ENCODE peak calls at places on chromosomes 1 and 21, in four cellular contexts. One of them, this sample, is unnamed.

GRCh38 chr1:75732703-75733102 is 8.2 kb downstream of the ACADM start:
- DNase-seq in AG04450: no peak
- DNase-seq in type B pancreatic cell: no peak
- DNase-seq in AG10803: peak; percentile 67
- DNase-seq in this sample: peak; percentile 51

GRCh38 chr1:13699510-13699909 is 478 bp upstream of the PRDM2 start:
- DNase-seq in AG04450: no peak
- DNase-seq in type B pancreatic cell: no peak
- DNase-seq in AG10803: no peak
- DNase-seq in this sample: no peak

GRCh38 chr1:47405697-47406096 is 10.4 kb upstream of the FOXE3 start:
- DNase-seq in AG04450: no peak
- DNase-seq in type B pancreatic cell: no peak
- DNase-seq in AG10803: peak; percentile 39
- DNase-seq in this sample: no peak

GRCh38 chr1:173868266-173869107 is at the start of gene ZBTB37:
- DNase-seq in AG04450: no peak
- DNase-seq in type B pancreatic cell: peak; percentile 94
- DNase-seq in AG10803: no peak
- DNase-seq in this sample: no peak

GRCh38 chr1:180505732-180506335 is 3.5 kb upstream of the ACBD6 start:
- DNase-seq in AG04450: no peak
- DNase-seq in type B pancreatic cell: no peak
- DNase-seq in AG10803: no peak
- DNase-seq in this sample: no peak

GRCh38 chr1:152148991-152149390 is 10.0 kb downstream of the RPTN start:
- DNase-seq in AG04450: no peak
- DNase-seq in type B pancreatic cell: no peak
- DNase-seq in AG10803: peak; percentile 22
- DNase-seq in this sample: no peak

GRCh38 chr1:94061513-94062443 is 59.2 kb downstream of the ABCA4 start:
- DNase-seq in AG04450: peak; percentile 57
- DNase-seq in type B pancreatic cell: no peak
- DNase-seq in AG10803: peak; percentile 93
- DNase-seq in this sample: no peak

GRCh38 chr1:54804471-54805132 is 3.5 kb upstream of the TTC22 start:
- DNase-seq in AG04450: no peak
- DNase-seq in type B pancreatic cell: peak; percentile 45
- DNase-seq in AG10803: no peak
- DNase-seq in this sample: no peak

GRCh38 chr1:2803086-2803930 is 1.8 kb upstream of the TTC34 start:
- DNase-seq in AG04450: no peak
- DNase-seq in type B pancreatic cell: no peak
- DNase-seq in AG10803: no peak
- DNase-seq in this sample: no peak

GRCh38 chr1:225772848-225773247 is 4.8 kb upstream of the SRP9 start:
- DNase-seq in AG04450: no peak
- DNase-seq in type B pancreatic cell: no peak
- DNase-seq in AG10803: no peak
- DNase-seq in this sample: no peak

GRCh38 chr1:67307251-67308060 is at the start of gene IL12RB2:
- DNase-seq in AG04450: no peak
- DNase-seq in type B pancreatic cell: no peak
- DNase-seq in AG10803: no peak
- DNase-seq in this sample: no peak

GRCh38 chr1:52601519-52601918 is 652 bp upstream of the GPX7 start:
- DNase-seq in AG04450: no peak
- DNase-seq in type B pancreatic cell: no peak
- DNase-seq in AG10803: no peak
- DNase-seq in this sample: no peak

GRCh38 chr1:231162300-231162969 is 577 bp downstream of the TRIM67 start:
- DNase-seq in AG04450: no peak
- DNase-seq in type B pancreatic cell: peak; percentile 75
- DNase-seq in AG10803: no peak
- DNase-seq in this sample: no peak

GRCh38 chr1:20110679-20111078 is 8.7 kb downstream of the PLA2G2D start:
- DNase-seq in AG04450: peak; percentile 10
- DNase-seq in type B pancreatic cell: no peak
- DNase-seq in AG10803: peak; percentile 33
- DNase-seq in this sample: peak; percentile 56

GRCh38 chr21:38903578-38904193 is 98.0 kb downstream of the ETS2 start:
- DNase-seq in AG04450: no peak
- DNase-seq in type B pancreatic cell: no peak
- DNase-seq in AG10803: no peak
- DNase-seq in this sample: peak; percentile 84

GRCh38 chr1:164637461-164638375 is 78.7 kb downstream of the PBX1 start:
- DNase-seq in AG04450: peak; percentile 27
- DNase-seq in type B pancreatic cell: no peak
- DNase-seq in AG10803: peak; percentile 84
- DNase-seq in this sample: no peak

GRCh38 chr1:46171351-46171750 is 3.5 kb upstream of the TSPAN1 start:
- DNase-seq in AG04450: no peak
- DNase-seq in type B pancreatic cell: no peak
- DNase-seq in AG10803: no peak
- DNase-seq in this sample: no peak

GRCh38 chr1:67052741-67053534 is 1.0 kb downstream of the SLC35D1 start:
- DNase-seq in AG04450: no peak
- DNase-seq in type B pancreatic cell: peak; percentile 71
- DNase-seq in AG10803: peak; percentile 39
- DNase-seq in this sample: no peak

GRCh38 chr1:163535807-163536206 is 214.1 kb downstream of the NUF2 start:
- DNase-seq in AG04450: no peak
- DNase-seq in type B pancreatic cell: no peak
- DNase-seq in AG10803: peak; percentile 56
- DNase-seq in this sample: peak; percentile 11

GRCh38 chr1:90402893-90403849 is 313.9 kb downstream of the BARHL2 start:
- DNase-seq in AG04450: peak; percentile 87
- DNase-seq in type B pancreatic cell: no peak
- DNase-seq in AG10803: peak; percentile 85
- DNase-seq in this sample: peak; percentile 99

GRCh38 chr1:29341936-29342335 is 105.6 kb downstream of the PTPRU start:
- DNase-seq in AG04450: no peak
- DNase-seq in type B pancreatic cell: no peak
- DNase-seq in AG10803: no peak
- DNase-seq in this sample: no peak

GRCh38 chr1:46532095-46532494 is 19.4 kb downstream of the KNCN start:
- DNase-seq in AG04450: no peak
- DNase-seq in type B pancreatic cell: no peak
- DNase-seq in AG10803: no peak
- DNase-seq in this sample: no peak

GRCh38 chr21:45256912-45257672 is 30.6 kb downstream of the POFUT2 start:
- DNase-seq in AG04450: no peak
- DNase-seq in type B pancreatic cell: peak; percentile 62
- DNase-seq in AG10803: no peak
- DNase-seq in this sample: no peak

GRCh38 chr1:162023181-162023546 is 505 bp downstream of the OLFML2B start:
- DNase-seq in AG04450: no peak
- DNase-seq in type B pancreatic cell: no peak
- DNase-seq in AG10803: no peak
- DNase-seq in this sample: no peak

GRCh38 chr1:223756002-223756775 is 43.9 kb downstream of the CAPN2 start:
- DNase-seq in AG04450: no peak
- DNase-seq in type B pancreatic cell: no peak
- DNase-seq in AG10803: no peak
- DNase-seq in this sample: no peak
- TF ChIP-seq CTCF in AG04450: no peak
- TF ChIP-seq CTCF in type B pancreatic cell: no peak
- TF ChIP-seq CTCF in AG10803: no peak
- TF ChIP-seq CTCF in this sample: peak; percentile 26

GRCh38 chr1:167207940-167208623 is 12.6 kb upstream of the POU2F1 start:
- DNase-seq in AG04450: no peak
- DNase-seq in type B pancreatic cell: no peak
- DNase-seq in AG10803: no peak
- DNase-seq in this sample: no peak
- TF ChIP-seq CTCF in AG04450: peak; percentile 21
- TF ChIP-seq CTCF in type B pancreatic cell: peak; percentile 45
- TF ChIP-seq CTCF in AG10803: peak; percentile 24
- TF ChIP-seq CTCF in this sample: peak; percentile 55

GRCh38 chr21:36194024-36194423 is 37.4 kb downstream of the DOP1B start:
- DNase-seq in AG04450: no peak
- DNase-seq in type B pancreatic cell: no peak
- DNase-seq in AG10803: peak; percentile 42
- DNase-seq in this sample: no peak
- TF ChIP-seq CTCF in AG04450: no peak
- TF ChIP-seq CTCF in type B pancreatic cell: no peak
- TF ChIP-seq CTCF in AG10803: no peak
- TF ChIP-seq CTCF in this sample: no peak

GRCh38 chr1:16296643-16297042 is 55.6 kb downstream of the FBXO42 start:
- DNase-seq in AG04450: no peak
- DNase-seq in type B pancreatic cell: no peak
- DNase-seq in AG10803: no peak
- DNase-seq in this sample: no peak
- TF ChIP-seq CTCF in AG04450: no peak
- TF ChIP-seq CTCF in type B pancreatic cell: no peak
- TF ChIP-seq CTCF in AG10803: no peak
- TF ChIP-seq CTCF in this sample: no peak

GRCh38 chr1:220726634-220727033 is 21.5 kb upstream of the MTARC2 start:
- DNase-seq in AG04450: no peak
- DNase-seq in type B pancreatic cell: no peak
- DNase-seq in AG10803: no peak
- DNase-seq in this sample: no peak
- TF ChIP-seq CTCF in AG04450: peak; percentile 22
- TF ChIP-seq CTCF in type B pancreatic cell: peak; percentile 52
- TF ChIP-seq CTCF in AG10803: peak; percentile 29
- TF ChIP-seq CTCF in this sample: peak; percentile 26

DNA sequence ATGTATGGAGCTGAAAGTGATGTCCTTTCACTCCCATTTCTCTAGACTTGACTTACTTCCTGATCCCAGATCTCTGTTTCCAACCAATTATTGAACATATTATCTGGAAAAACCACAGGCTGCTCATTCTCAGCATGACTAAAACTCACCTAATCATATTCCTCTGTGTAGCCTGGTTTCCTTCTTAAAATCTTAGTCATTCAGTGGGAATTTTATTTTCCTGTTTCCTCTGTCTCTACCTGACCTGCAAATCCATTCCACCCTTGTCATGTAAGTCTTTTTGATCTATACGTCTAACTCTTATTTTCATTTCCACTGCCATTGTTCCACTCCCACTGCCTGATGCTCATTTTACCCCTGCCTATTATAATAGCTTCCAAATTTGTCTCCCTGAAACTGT is 67.9 kb upstream of the APOBEC4 start:
- DNase-seq in AG04450: no peak
- DNase-seq in type B pancreatic cell: no peak
- DNase-seq in AG10803: no peak
- DNase-seq in this sample: no peak
- TF ChIP-seq CTCF in AG04450: no peak
- TF ChIP-seq CTCF in type B pancreatic cell: no peak
- TF ChIP-seq CTCF in AG10803: no peak
- TF ChIP-seq CTCF in this sample: no peak

GRCh38 chr1:26286064-26286416 is 6.2 kb downstream of the SH3BGRL3 start:
- DNase-seq in AG04450: no peak
- DNase-seq in type B pancreatic cell: no peak
- DNase-seq in AG10803: no peak
- DNase-seq in this sample: no peak
- TF ChIP-seq CTCF in AG04450: no peak
- TF ChIP-seq CTCF in type B pancreatic cell: no peak
- TF ChIP-seq CTCF in AG10803: no peak
- TF ChIP-seq CTCF in this sample: no peak

GRCh38 chr1:146031476-146031875 is 9.9 kb upstream of the HJV start:
- DNase-seq in AG04450: no peak
- DNase-seq in type B pancreatic cell: no peak
- DNase-seq in AG10803: no peak
- DNase-seq in this sample: no peak
- TF ChIP-seq CTCF in AG04450: no peak
- TF ChIP-seq CTCF in type B pancreatic cell: no peak
- TF ChIP-seq CTCF in AG10803: no peak
- TF ChIP-seq CTCF in this sample: no peak

GRCh38 chr21:36966846-36967657 is 583 bp upstream of the HLCS start:
- DNase-seq in AG04450: no peak
- DNase-seq in type B pancreatic cell: peak; percentile 73
- DNase-seq in AG10803: no peak
- DNase-seq in this sample: no peak

GRCh38 chr21:36964398-36964797 is 2.1 kb downstream of the HLCS start:
- DNase-seq in AG04450: no peak
- DNase-seq in type B pancreatic cell: no peak
- DNase-seq in AG10803: no peak
- DNase-seq in this sample: no peak

GRCh38 chr21:36965720-36966065 is 776 bp downstream of the HLCS start:
- DNase-seq in AG04450: no peak
- DNase-seq in type B pancreatic cell: no peak
- DNase-seq in AG10803: no peak
- DNase-seq in this sample: no peak

GRCh38 chr21:36964832-36965719 is 1.4 kb downstream of the HLCS start:
- DNase-seq in AG04450: no peak
- DNase-seq in type B pancreatic cell: no peak
- DNase-seq in AG10803: no peak
- DNase-seq in this sample: no peak

GRCh38 chr21:36966066-36966845 is at the start of gene HLCS:
- DNase-seq in AG04450: no peak
- DNase-seq in type B pancreatic cell: peak; percentile 78
- DNase-seq in AG10803: peak; percentile 68
- DNase-seq in this sample: no peak
- TF ChIP-seq CTCF in AG04450: peak; percentile 5
- TF ChIP-seq CTCF in type B pancreatic cell: peak; percentile 41
- TF ChIP-seq CTCF in AG10803: no peak
- TF ChIP-seq CTCF in this sample: no peak